ENCODE peak calls at places on chromosomes 4 and X, in seven cellular contexts. One of them, this sample, is unnamed.

GRCh38 chrX:115940348-115940747 is 230.2 kb upstream of the AGTR2 start:
- DNase-seq in HCT116: no peak
- DNase-seq in HepG2: no peak
- DNase-seq in H1: no peak
- DNase-seq in GM12878: no peak
- DNase-seq in SK-N-SH: no peak
- DNase-seq in K562: no peak
- DNase-seq in this sample: peak; percentile 24

GRCh38 chrX:19017271-19017670 is 33.4 kb upstream of the PHKA2 start:
- DNase-seq in GM12878: no peak
- DNase-seq in K562: peak; percentile 30
- DNase-seq in HCT116: no peak
- DNase-seq in HepG2: peak; percentile 13
- DNase-seq in H1: no peak
- DNase-seq in SK-N-SH: peak; percentile 73
- DNase-seq in this sample: peak; percentile 23

GRCh38 chr4:76198411-76199237 is 15.0 kb downstream of the SCARB2 start:
- DNase-seq in HCT116: no peak
- DNase-seq in H1: no peak
- DNase-seq in GM12878: peak; percentile 87
- DNase-seq in K562: peak; percentile 70
- DNase-seq in HepG2: no peak
- DNase-seq in SK-N-SH: peak; percentile 61
- DNase-seq in this sample: no peak

GRCh38 chrX:154797006-154797405 is 8.3 kb downstream of the MPP1 start:
- DNase-seq in HepG2: no peak
- DNase-seq in K562: no peak
- DNase-seq in H1: no peak
- DNase-seq in GM12878: no peak
- DNase-seq in HCT116: no peak
- DNase-seq in SK-N-SH: no peak
- DNase-seq in this sample: no peak

GRCh38 chr4:113699772-113700171 is 61.8 kb downstream of the CAMK2D start:
- DNase-seq in HepG2: no peak
- DNase-seq in HCT116: no peak
- DNase-seq in K562: no peak
- DNase-seq in H1: no peak
- DNase-seq in SK-N-SH: no peak
- DNase-seq in GM12878: no peak
- DNase-seq in this sample: no peak

GRCh38 chrX:4091046-4091760 is 377.8 kb upstream of the PRKX start:
- DNase-seq in GM12878: no peak
- DNase-seq in HepG2: no peak
- DNase-seq in K562: no peak
- DNase-seq in HCT116: no peak
- DNase-seq in SK-N-SH: no peak
- DNase-seq in H1: no peak
- DNase-seq in this sample: no peak

GRCh38 chrX:94600077-94600476 is 926.1 kb downstream of the FAM133A start:
- DNase-seq in SK-N-SH: no peak
- DNase-seq in K562: no peak
- DNase-seq in GM12878: no peak
- DNase-seq in HepG2: no peak
- DNase-seq in HCT116: no peak
- DNase-seq in H1: no peak
- DNase-seq in this sample: peak; percentile 12

GRCh38 chrX:124338733-124339514 is 6.5 kb downstream of the TEX13D start:
- DNase-seq in GM12878: no peak
- DNase-seq in HepG2: no peak
- DNase-seq in SK-N-SH: no peak
- DNase-seq in HCT116: no peak
- DNase-seq in K562: no peak
- DNase-seq in H1: no peak
- DNase-seq in this sample: no peak

GRCh38 chr4:15150636-15151432 is 148.6 kb downstream of the CPEB2 start:
- DNase-seq in HepG2: no peak
- DNase-seq in K562: peak; percentile 33
- DNase-seq in H1: no peak
- DNase-seq in HCT116: no peak
- DNase-seq in SK-N-SH: no peak
- DNase-seq in GM12878: no peak
- DNase-seq in this sample: no peak

GRCh38 chrX:154599531-154599930 is 14.6 kb downstream of the CTAG1A start:
- DNase-seq in K562: no peak
- DNase-seq in SK-N-SH: no peak
- DNase-seq in HCT116: no peak
- DNase-seq in H1: no peak
- DNase-seq in HepG2: no peak
- DNase-seq in GM12878: no peak
- DNase-seq in this sample: no peak

GRCh38 chr4:135249006-135249405 is 1047.4 kb upstream of the PABPC4L start:
- DNase-seq in SK-N-SH: no peak
- DNase-seq in HCT116: no peak
- DNase-seq in K562: no peak
- DNase-seq in HepG2: no peak
- DNase-seq in H1: no peak
- DNase-seq in GM12878: no peak
- DNase-seq in this sample: no peak

GRCh38 chrX:38558681-38559080 is 2.7 kb upstream of the TSPAN7 start:
- DNase-seq in HCT116: no peak
- DNase-seq in HepG2: no peak
- DNase-seq in H1: no peak
- DNase-seq in GM12878: no peak
- DNase-seq in SK-N-SH: no peak
- DNase-seq in K562: no peak
- DNase-seq in this sample: no peak

GRCh38 chr4:1727117-1728031 is 6.1 kb downstream of the TACC3 start:
- DNase-seq in H1: no peak
- DNase-seq in HepG2: no peak
- DNase-seq in HCT116: no peak
- DNase-seq in SK-N-SH: peak; percentile 28
- DNase-seq in K562: no peak
- DNase-seq in GM12878: no peak
- DNase-seq in this sample: no peak
- TF ChIP-seq JUND in H1: no peak
- TF ChIP-seq JUND in HepG2: no peak
- TF ChIP-seq JUND in HCT116: no peak
- TF ChIP-seq JUND in SK-N-SH: peak; percentile 59
- TF ChIP-seq JUND in K562: no peak
- TF ChIP-seq JUND in GM12878: no peak
- TF ChIP-seq JUND in this sample: no peak

GRCh38 chr4:79338148-79338547 is 12.3 kb upstream of the NAA11 start:
- DNase-seq in K562: no peak
- DNase-seq in H1: no peak
- DNase-seq in HCT116: no peak
- DNase-seq in SK-N-SH: no peak
- DNase-seq in GM12878: peak; percentile 12
- DNase-seq in HepG2: no peak
- DNase-seq in this sample: no peak
- TF ChIP-seq JUND in K562: no peak
- TF ChIP-seq JUND in H1: no peak
- TF ChIP-seq JUND in HCT116: no peak
- TF ChIP-seq JUND in SK-N-SH: no peak
- TF ChIP-seq JUND in GM12878: peak; percentile 15
- TF ChIP-seq JUND in HepG2: no peak
- TF ChIP-seq JUND in this sample: no peak

DNA sequence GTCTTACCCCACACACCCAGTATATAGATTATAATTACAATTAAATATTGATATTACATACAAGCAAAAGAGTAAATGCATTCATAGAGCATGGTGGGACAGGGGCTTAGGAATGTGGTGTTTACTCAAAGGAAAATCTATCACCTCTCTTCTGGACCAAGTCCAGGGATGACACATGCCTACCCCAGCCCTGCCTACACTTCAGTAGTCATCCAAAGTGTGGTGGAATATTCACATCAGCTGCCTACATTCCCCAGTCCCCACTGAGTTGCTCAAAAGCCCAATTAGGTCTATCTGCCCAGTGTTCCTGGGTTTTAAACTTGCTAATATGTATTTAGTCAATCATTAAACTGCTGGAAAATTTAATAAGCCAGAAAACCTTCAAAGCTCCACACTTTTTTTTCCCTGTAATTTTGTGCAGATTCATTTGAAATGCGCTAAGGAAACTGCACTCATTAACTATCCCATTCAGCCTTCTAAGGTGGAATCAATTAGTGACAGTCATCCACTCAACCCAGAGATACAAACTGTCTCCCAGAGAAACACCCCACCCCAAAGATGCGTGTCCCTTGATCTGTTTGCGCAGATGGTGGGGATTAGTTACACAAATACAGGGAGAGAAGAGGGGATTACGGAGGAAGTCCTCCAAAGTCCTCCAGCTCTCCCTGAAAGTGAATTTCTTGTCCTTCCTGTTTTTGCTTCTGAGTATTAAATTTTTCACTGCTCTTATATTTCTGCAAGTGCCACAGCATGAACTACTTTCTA is 91.7 kb upstream of the KDR start:
- DNase-seq in HepG2: no peak
- DNase-seq in H1: no peak
- DNase-seq in HCT116: no peak
- DNase-seq in GM12878: no peak
- DNase-seq in SK-N-SH: no peak
- DNase-seq in K562: no peak
- DNase-seq in this sample: no peak
- TF ChIP-seq JUND in HepG2: no peak
- TF ChIP-seq JUND in H1: no peak
- TF ChIP-seq JUND in HCT116: no peak
- TF ChIP-seq JUND in GM12878: no peak
- TF ChIP-seq JUND in SK-N-SH: no peak
- TF ChIP-seq JUND in K562: no peak
- TF ChIP-seq JUND in this sample: no peak

GRCh38 chr4:119655111-119655837 is 26.7 kb upstream of the PDE5A start:
- DNase-seq in GM12878: no peak
- DNase-seq in SK-N-SH: peak; percentile 44
- DNase-seq in HepG2: no peak
- DNase-seq in K562: no peak
- DNase-seq in HCT116: no peak
- DNase-seq in H1: no peak
- DNase-seq in this sample: no peak

GRCh38 chr4:119659576-119659975 is 31.0 kb upstream of the PDE5A start:
- DNase-seq in HepG2: peak; percentile 5
- DNase-seq in GM12878: no peak
- DNase-seq in SK-N-SH: no peak
- DNase-seq in H1: no peak
- DNase-seq in K562: no peak
- DNase-seq in HCT116: no peak
- DNase-seq in this sample: peak; percentile 9

GRCh38 chr4:119656342-119656741 is 27.7 kb upstream of the PDE5A start:
- DNase-seq in HCT116: no peak
- DNase-seq in GM12878: no peak
- DNase-seq in SK-N-SH: no peak
- DNase-seq in H1: no peak
- DNase-seq in HepG2: no peak
- DNase-seq in K562: no peak
- DNase-seq in this sample: no peak

GRCh38 chr4:119653990-119654389 is 25.4 kb upstream of the PDE5A start:
- DNase-seq in K562: no peak
- DNase-seq in SK-N-SH: no peak
- DNase-seq in HCT116: no peak
- DNase-seq in H1: no peak
- DNase-seq in GM12878: no peak
- DNase-seq in HepG2: no peak
- DNase-seq in this sample: no peak

DNA sequence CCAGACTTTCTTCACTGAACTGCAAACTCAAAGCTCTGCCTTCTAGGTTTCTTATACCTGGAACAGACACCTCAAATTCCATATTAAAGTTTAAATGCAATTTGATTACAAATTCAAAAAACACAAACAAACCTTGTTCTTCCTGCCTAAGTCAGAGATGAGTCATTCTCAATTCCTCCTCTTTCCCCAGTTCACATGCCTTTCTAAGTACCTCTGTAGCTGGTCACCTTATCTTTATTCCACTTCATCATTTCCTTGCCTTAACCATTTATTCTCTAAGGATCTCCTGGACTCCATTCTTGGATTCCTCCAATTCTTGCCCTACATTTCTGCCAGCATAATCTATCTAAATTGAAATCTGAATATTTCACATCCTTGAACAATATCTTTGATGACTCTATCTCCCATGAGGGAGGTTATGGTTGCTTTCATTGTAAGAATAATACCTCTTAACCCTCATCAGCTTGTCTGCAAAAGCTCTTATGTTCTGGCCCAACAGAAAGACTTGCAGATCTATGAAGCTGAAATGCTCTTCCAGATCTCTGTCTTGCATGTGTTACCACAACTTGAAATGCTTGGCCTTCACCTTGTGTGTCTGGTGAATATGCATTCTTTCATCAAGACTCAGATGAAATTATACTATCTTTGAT is 28.5 kb upstream of the PDE5A start:
- DNase-seq in SK-N-SH: no peak
- DNase-seq in HCT116: peak; percentile 13
- DNase-seq in GM12878: no peak
- DNase-seq in K562: no peak
- DNase-seq in HepG2: no peak
- DNase-seq in H1: no peak
- DNase-seq in this sample: no peak
- TF ChIP-seq JUND in SK-N-SH: no peak
- TF ChIP-seq JUND in HCT116: no peak
- TF ChIP-seq JUND in GM12878: no peak
- TF ChIP-seq JUND in K562: no peak
- TF ChIP-seq JUND in HepG2: no peak
- TF ChIP-seq JUND in H1: no peak
- TF ChIP-seq JUND in this sample: no peak

DNA sequence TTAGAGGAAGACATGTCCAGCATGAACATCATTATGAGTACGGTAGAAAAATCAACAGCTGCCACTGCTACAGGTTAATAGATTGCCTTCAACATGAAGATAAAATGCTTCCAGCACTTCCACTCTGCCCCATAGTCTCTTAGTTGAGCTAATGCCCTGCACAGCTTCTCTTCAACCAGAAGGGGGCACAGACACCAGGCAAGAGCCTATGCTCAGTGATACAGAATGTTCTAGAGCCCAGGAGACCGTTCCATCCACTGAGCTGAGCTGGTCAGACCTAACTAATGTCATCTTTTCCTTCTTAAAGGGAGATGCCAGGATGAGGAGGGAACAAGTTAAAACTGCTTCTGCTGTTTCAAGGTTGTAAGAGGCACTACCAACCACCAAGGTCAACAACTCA is 42.2 kb downstream of the SMIM10L2A start:
- DNase-seq in SK-N-SH: no peak
- DNase-seq in HepG2: peak; percentile 0
- DNase-seq in GM12878: no peak
- DNase-seq in H1: no peak
- DNase-seq in HCT116: peak; percentile 4
- DNase-seq in K562: peak; percentile 14
- DNase-seq in this sample: peak; percentile 0
- TF ChIP-seq JUND in SK-N-SH: no peak
- TF ChIP-seq JUND in HepG2: no peak
- TF ChIP-seq JUND in GM12878: no peak
- TF ChIP-seq JUND in H1: no peak
- TF ChIP-seq JUND in HCT116: no peak
- TF ChIP-seq JUND in K562: no peak
- TF ChIP-seq JUND in this sample: no peak